ENCODE peak calls at places on chromosomes 7 and 10, in eight cellular contexts. Z, H, M, R, D, T, F and P are unnamed samples.

GRCh38 chr7:34720289-34720688 is 62.3 kb downstream of the NPSR1 start:
- DNase-seq in F (no peak), H (no peak), T (no peak), M (no peak), Z (no peak), R (no peak), D (no peak), P (no peak)

GRCh38 chr7:121331574-121331973 is 2.8 kb downstream of the WNT16 start:
- DNase-seq in F (no peak), Z (no peak), T (no peak), H (no peak), M (no peak), D (no peak), R (no peak), P (no peak)

GRCh38 chr10:90587561-90587960 is 270.3 kb downstream of the HTR7 start:
- DNase-seq in D (no peak), M (no peak), Z (no peak), R (no peak), H (no peak), F (no peak), T (no peak), P (no peak)

GRCh38 chr7:148723166-148723559 is 24.5 kb downstream of the CUL1 start:
- DNase-seq in D (no peak), F (no peak), R (no peak), T (no peak), H (no peak), M (no peak), Z (no peak), P (no peak)

GRCh38 chr7:106870983-106871410 is 5.9 kb downstream of the PIK3CG start:
- DNase-seq in T (no peak), R (no peak), M (peak), Z (no peak), D (no peak), H (no peak), F (no peak), P (no peak)

GRCh38 chr7:137592232-137592896 is 248.8 kb upstream of the PTN start:
- DNase-seq in T (no peak), F (peak), Z (peak), M (peak), R (peak), H (no peak), D (peak), P (no peak)

GRCh38 chr7:136874393-136875032 is 6.1 kb downstream of the CHRM2 start:
- DNase-seq in R (no peak), F (no peak), Z (no peak), M (peak), T (no peak), D (no peak), H (no peak), P (no peak)

GRCh38 chr7:42244828-42245227 is 7.8 kb upstream of the GLI3 start:
- DNase-seq in T (no peak), H (no peak), Z (no peak), D (peak), R (no peak), F (no peak), M (no peak), P (no peak)

GRCh38 chr10:78331391-78331922 is 297.8 kb downstream of the RPS24 start:
- DNase-seq in D (peak), R (no peak), M (no peak), T (no peak), Z (peak), H (no peak), F (peak), P (no peak)

GRCh38 chr7:138000081-138000701 is 1.7 kb downstream of the CREB3L2 start:
- DNase-seq in F (peak), H (no peak), Z (peak), T (no peak), R (peak), M (peak), D (peak), P (no peak)

GRCh38 chr10:49598164-49598856 is 11.8 kb upstream of the SLC18A3 start:
- DNase-seq in Z (no peak), H (no peak), R (no peak), T (no peak), F (no peak), D (no peak), M (no peak), P (no peak)

GRCh38 chr10:124827474-124827873 is 25.9 kb downstream of the ABRAXAS2 start:
- DNase-seq in R (no peak), F (no peak), D (no peak), H (no peak), T (no peak), Z (no peak), M (peak), P (no peak)

GRCh38 chr7:84677386-84677785 is 482.8 kb upstream of the SEMA3A start:
- DNase-seq in R (no peak), Z (no peak), F (peak), T (no peak), H (no peak), D (peak), M (no peak), P (no peak)

GRCh38 chr10:114607358-114607998 is 50.6 kb downstream of the ABLIM1 start:
- DNase-seq in H (no peak), R (peak), M (no peak), F (no peak), D (no peak), T (no peak), Z (no peak), P (no peak)

GRCh38 chr7:6706666-6707407 is at the start of gene ZNF12:
- DNase-seq in F (peak), H (peak), M (peak), R (peak), T (peak), Z (peak), D (peak), P (peak)

GRCh38 chr10:114166053-114166452 is 8.0 kb downstream of the CCDC186 start:
- DNase-seq in D (no peak), T (no peak), R (no peak), F (no peak), M (no peak), Z (no peak), H (no peak), P (no peak)

GRCh38 chr7:157461805-157462771 is 125.3 kb downstream of the DNAJB6 start:
- DNase-seq in T (no peak), H (no peak), D (no peak), Z (no peak), R (no peak), M (no peak), F (peak), P (no peak)

GRCh38 chr10:89373916-89374711 is 3.7 kb upstream of the IFIT1B start:
- DNase-seq in D (peak), F (peak), H (no peak), M (no peak), T (no peak), R (peak), Z (peak), P (no peak)

GRCh38 chr7:124762611-124763143 is 2.9 kb downstream of the GPR37 start:
- DNase-seq in H (no peak), R (peak), T (no peak), M (no peak), D (no peak), F (no peak), Z (no peak), P (no peak)

GRCh38 chr10:133608855-133609254 is 17.7 kb downstream of the FRG2B start:
- DNase-seq in D (no peak), F (no peak), H (no peak), R (peak), Z (no peak), M (peak), T (no peak), P (no peak)

GRCh38 chr7:77935652-77936348 is 137.2 kb downstream of the PHTF2 start:
- DNase-seq in Z (no peak), M (peak), F (no peak), R (no peak), H (no peak), T (no peak), D (no peak), P (no peak)

GRCh38 chr7:107982918-107983389 is 20.0 kb downstream of the LAMB1 start:
- DNase-seq in Z (no peak), F (no peak), T (no peak), M (no peak), H (no peak), D (peak), R (no peak), P (no peak)

GRCh38 chr10:103716206-103717160 is 138.9 kb downstream of the SH3PXD2A start:
- DNase-seq in Z (no peak), D (no peak), M (no peak), F (no peak), T (no peak), R (peak), H (no peak), P (no peak)

GRCh38 chr10:49388161-49388560 is 7.7 kb downstream of the DRGX start:
- DNase-seq in M (no peak), D (no peak), F (no peak), H (no peak), T (no peak), Z (no peak), R (no peak), P (no peak)

GRCh38 chr10:120145107-120145506 is 252.6 kb downstream of the SEC23IP start:
- DNase-seq in F (no peak), D (no peak), Z (no peak), H (no peak), T (no peak), M (no peak), R (no peak), P (no peak)

GRCh38 chr7:43028106-43028505 is 84.3 kb upstream of the HECW1 start:
- DNase-seq in Z (no peak), M (no peak), R (no peak), F (no peak), D (no peak), H (no peak), T (no peak), P (no peak)